ENCODE peak calls at places on chromosomes 5 and 9, in four cellular contexts. E, V, H and T are unnamed samples.

GRCh38 chr9:134413890-134414731 is 87.9 kb downstream of the RXRA start:
- DNase-seq in E (peak), H (no peak), V (peak), T (peak)

GRCh38 chr5:39420482-39421145 is 4.2 kb downstream of the DAB2 start:
- DNase-seq in V (peak), E (no peak), H (peak), T (peak)

GRCh38 chr9:70902705-70903131 is 218.7 kb downstream of the TRPM3 start:
- DNase-seq in H (no peak), V (peak), E (peak), T (peak)

GRCh38 chr9:37034320-37034937 is 361 bp upstream of the PAX5 start:
- DNase-seq in E (no peak), H (no peak), V (no peak), T (no peak)

GRCh38 chr9:95363051-95363841 is 45.7 kb upstream of the FANCC start:
- DNase-seq in E (no peak), H (no peak), V (no peak), T (peak)

GRCh38 chr9:136626066-136626725 is 36.5 kb upstream of the EGFL7 start:
- DNase-seq in H (no peak), E (no peak), V (no peak), T (no peak)

GRCh38 chr9:112586600-112587155 is 100.1 kb downstream of the KIAA1958 start:
- DNase-seq in H (no peak), E (no peak), V (peak), T (peak)

GRCh38 chr5:9283021-9283420 is 262.9 kb downstream of the SEMA5A start:
- DNase-seq in E (no peak), H (no peak), V (no peak), T (peak)

GRCh38 chr5:117299940-117300339 is 725.3 kb upstream of the SEMA6A start:
- DNase-seq in H (no peak), V (no peak), E (no peak), T (no peak)

GRCh38 chr5:154367101-154367500 is 78.7 kb upstream of the SAP30L start:
- DNase-seq in H (no peak), V (peak), E (no peak), T (peak)

GRCh38 chr9:95313010-95313498 is 4.5 kb downstream of the FANCC start:
- DNase-seq in E (peak), H (no peak), V (peak), T (peak)

GRCh38 chr5:81313686-81314085 is 12.3 kb downstream of the ZCCHC9 start:
- DNase-seq in E (no peak), V (no peak), H (no peak), T (peak)

GRCh38 chr5:147391781-147392180 is 118.1 kb downstream of the DPYSL3 start:
- DNase-seq in H (no peak), E (peak), V (peak), T (peak)

GRCh38 chr5:142295084-142295758 is 29.6 kb downstream of the SPRY4 start:
- DNase-seq in H (no peak), E (no peak), V (peak), T (no peak)

GRCh38 chr9:2800385-2801179 is 43.3 kb downstream of the PUM3 start:
- DNase-seq in V (peak), H (no peak), E (no peak), T (no peak)

GRCh38 chr9:96495341-96495740 is 45.4 kb downstream of the HABP4 start:
- DNase-seq in V (peak), H (no peak), E (no peak), T (peak)

GRCh38 chr5:5951953-5952352 is 426.4 kb downstream of the MED10 start:
- DNase-seq in V (no peak), H (no peak), E (no peak), T (no peak)

GRCh38 chr5:14063691-14064090 is 79.5 kb upstream of the TRIO start:
- DNase-seq in E (no peak), H (no peak), V (no peak), T (peak)

GRCh38 chr9:7324031-7324654 is 475.4 kb downstream of the DMAC1 start:
- DNase-seq in E (no peak), V (peak), H (no peak), T (peak)

GRCh38 chr9:134212809-134213507 is 48.6 kb upstream of the RNU6ATAC start:
- DNase-seq in E (no peak), V (no peak), H (no peak), T (no peak)

GRCh38 chr9:36772449-36773370 is 200.0 kb downstream of the MELK start:
- DNase-seq in V (peak), E (no peak), H (no peak), T (peak)

GRCh38 chr9:105290401-105290800 is 46.0 kb downstream of the SLC44A1 start:
- DNase-seq in V (peak), H (no peak), E (no peak), T (peak)

GRCh38 chr5:91252916-91253315 is 130.2 kb downstream of the ARRDC3 start:
- DNase-seq in E (no peak), H (no peak), V (peak), T (no peak)

GRCh38 chr9:28820741-28821140 is 1247.5 kb upstream of the C9orf72 start:
- DNase-seq in H (no peak), V (no peak), E (no peak), T (no peak)

GRCh38 chr5:151319334-151319733 is 15.8 kb upstream of the SLC36A3 start:
- DNase-seq in E (no peak), V (peak), H (peak), T (peak)

GRCh38 chr9:137943655-137944054 is 66.1 kb downstream of the CACNA1B start:
- DNase-seq in V (no peak), H (no peak), E (no peak), T (no peak)

GRCh38 chr9:85971731-85972130 is 30.8 kb downstream of the NAA35 start:
- DNase-seq in E (no peak), H (no peak), V (peak), T (peak)

GRCh38 chr9:7241694-7242093 is 483.9 kb downstream of the KDM4C start:
- DNase-seq in H (no peak), V (no peak), E (no peak), T (no peak)

GRCh38 chr9:125743687-125744428 is 3.3 kb upstream of the PBX3 start:
- DNase-seq in V (no peak), E (no peak), H (no peak), T (peak)

GRCh38 chr9:101673642-101674041 is 64.8 kb downstream of the GRIN3A start:
- DNase-seq in E (no peak), V (no peak), H (no peak), T (no peak)

GRCh38 chr9:91847576-91847975 is 102.5 kb downstream of the ROR2 start:
- DNase-seq in V (no peak), H (no peak), E (no peak), T (peak)

GRCh38 chr9:124622882-124623281 is 115.7 kb upstream of the NR5A1 start:
- DNase-seq in H (no peak), E (no peak), V (no peak), T (no peak)

GRCh38 chr9:114588671-114589526 is 1.3 kb downstream of the ATP6V1G1 start:
- DNase-seq in E (no peak), V (peak), H (no peak), T (peak)

GRCh38 chr5:34496258-34496657 is 159.9 kb upstream of the RAI14 start:
- DNase-seq in H (no peak), E (no peak), V (no peak), T (peak)

GRCh38 chr5:39158127-39158593 is 61.2 kb downstream of the FYB1 start:
- DNase-seq in H (no peak), E (no peak), V (peak), T (peak)

GRCh38 chr9:94507531-94508258 is 47.2 kb upstream of the PCAT7 start:
- DNase-seq in E (no peak), H (no peak), V (no peak), T (no peak)

GRCh38 chr9:87503970-87504369 is 6.3 kb downstream of the DAPK1 start:
- DNase-seq in H (no peak), E (no peak), V (no peak), T (no peak)

GRCh38 chr5:19104963-19105362 is 883.0 kb downstream of the CDH18 start:
- DNase-seq in E (no peak), H (no peak), V (no peak), T (no peak)

GRCh38 chr9:133730994-133731715 is 7.0 kb downstream of the SARDH start:
- DNase-seq in H (no peak), V (no peak), E (no peak), T (no peak)

GRCh38 chr5:174732040-174733020 is 7.9 kb downstream of the MSX2 start:
- DNase-seq in H (no peak), V (no peak), E (no peak), T (no peak)

DNA sequence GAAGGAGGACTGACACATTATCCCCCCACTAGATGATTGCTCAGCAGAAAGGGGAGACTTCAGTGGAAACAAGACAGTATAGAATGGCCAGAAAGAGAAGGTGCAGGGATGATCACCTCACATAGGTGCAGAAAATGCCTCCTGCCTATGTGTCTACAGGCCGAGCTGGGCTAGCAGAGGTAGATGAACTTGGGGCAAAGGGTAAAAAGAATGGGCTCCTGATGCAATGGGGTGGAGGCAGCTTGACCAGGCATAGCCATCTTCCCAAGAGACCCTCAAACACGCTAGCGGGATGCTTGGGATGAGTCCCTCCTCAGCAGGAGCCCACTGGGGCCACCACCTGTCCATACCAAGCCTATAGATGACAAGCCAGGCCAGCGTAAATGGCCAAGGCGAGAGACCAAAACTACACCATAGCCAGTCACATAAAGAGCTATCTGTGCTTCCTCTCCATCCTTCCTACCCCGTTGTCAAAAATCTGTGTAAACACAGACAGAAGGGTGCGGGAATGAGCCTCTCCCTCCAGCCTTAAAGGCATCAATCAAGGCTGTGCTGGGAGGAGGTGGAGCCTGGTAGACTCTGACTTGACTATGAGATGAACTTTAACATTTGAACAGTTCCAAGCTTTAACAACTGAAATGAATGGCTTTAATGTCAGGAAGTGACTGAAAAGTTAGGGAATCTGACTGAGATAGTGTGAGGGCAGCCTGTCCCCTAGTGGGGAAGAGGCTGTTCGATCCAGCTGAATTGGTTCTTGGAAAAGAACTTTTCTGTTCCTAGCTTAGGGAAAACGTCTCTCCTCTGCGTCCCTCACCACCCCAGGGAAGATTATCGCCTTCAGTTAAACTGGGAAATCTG is 10.4 kb downstream of the C9orf152 start:
- DNase-seq in E (no peak), H (no peak), V (no peak), T (no peak)
- TF ChIP-seq CTCF in E (peak), H (peak), V (peak), T (peak)

DNA sequence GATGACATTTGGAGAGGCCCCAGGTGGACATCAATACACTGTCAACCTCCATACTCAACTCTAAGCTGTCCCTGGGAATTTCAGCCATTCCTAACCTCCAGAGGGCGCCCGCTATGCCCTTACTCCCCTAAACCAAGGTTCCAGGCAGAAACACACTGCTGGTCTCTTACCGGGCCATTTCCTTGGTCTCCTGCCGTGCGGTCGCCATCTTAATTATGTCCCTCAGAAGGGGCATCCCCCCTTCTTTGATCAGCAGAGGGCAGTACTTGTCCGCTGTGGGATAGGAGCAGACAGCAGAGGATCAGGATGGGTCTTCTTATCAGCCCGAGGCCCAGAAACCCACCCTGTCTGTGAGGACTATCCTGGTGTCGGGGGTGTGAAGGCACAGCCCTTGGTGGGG is 9.3 kb upstream of the ZDHHC12 start:
- DNase-seq in E (peak), V (peak), H (peak), T (peak)
- H3K4me3 ChIP-seq in E (no peak), V (no peak), H (no peak), T (no peak)

GRCh38 chr9:130732131-130732530 is 38.6 kb downstream of the EXOSC2 start:
- DNase-seq in E (no peak), V (peak), H (no peak), T (no peak)
- TF ChIP-seq CTCF in E (peak), V (no peak), H (no peak), T (no peak)

GRCh38 chr5:104626122-104626521 is 1063.5 kb upstream of the NUDT12 start:
- DNase-seq in E (no peak), H (no peak), V (no peak), T (no peak)
- H3K4me3 ChIP-seq in E (no peak), H (no peak), V (no peak), T (no peak)

DNA sequence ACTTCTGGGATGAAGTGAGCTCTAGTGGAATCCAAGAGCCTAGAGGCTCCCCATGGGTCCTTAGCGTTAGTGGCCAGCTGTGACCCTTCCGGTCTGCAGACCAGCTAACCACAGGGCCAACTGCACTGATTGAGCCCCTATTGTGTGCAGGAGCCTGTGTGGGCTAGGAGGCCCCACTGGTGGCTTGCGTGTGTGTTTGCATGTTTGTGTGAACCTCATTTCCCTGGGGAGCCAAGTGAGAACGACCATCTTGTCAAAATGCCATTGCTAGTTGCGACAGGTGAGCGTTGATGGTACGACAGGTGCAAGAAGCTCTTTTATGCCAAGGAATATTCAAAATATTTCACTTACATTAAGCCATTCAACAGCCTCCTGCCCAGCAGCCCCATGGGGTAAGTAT is 44.1 kb upstream of the ANKRD33B start:
- DNase-seq in V (no peak), H (no peak), E (no peak), T (no peak)
- TF ChIP-seq CTCF in V (no peak), H (no peak), E (no peak), T (no peak)

GRCh38 chr5:542693-543311 is 18.6 kb upstream of the SLC9A3 start:
- DNase-seq in E (no peak), V (no peak), H (peak), T (no peak)
- H3K4me3 ChIP-seq in E (no peak), V (no peak), H (no peak), T (no peak)

GRCh38 chr5:139684881-139685749 is 37.0 kb downstream of the CXXC5 start:
- DNase-seq in V (no peak), H (no peak), E (no peak), T (no peak)
- TF ChIP-seq CTCF in V (no peak), H (no peak), E (no peak), T (no peak)